ENCODE peak calls at places on chromosomes 6 and 20, in four cellular contexts. S, Y, B and H are unnamed samples.

GRCh38 chr20:38671186-38671585 is 53.1 kb upstream of the SLC32A1 start:
- DNase-seq in S (no peak), B (no peak), Y (no peak), H (no peak)

GRCh38 chr6:38973178-38974057 is 75.2 kb upstream of the GLP1R start:
- DNase-seq in Y (no peak), B (no peak), S (peak), H (no peak)

GRCh38 chr6:127879685-127880084 is 21.2 kb downstream of the THEMIS start:
- DNase-seq in Y (no peak), B (peak), S (peak), H (no peak)

GRCh38 chr20:37680420-37680819 is 13.4 kb upstream of the CTNNBL1 start:
- DNase-seq in B (no peak), S (no peak), Y (no peak), H (no peak)

GRCh38 chr20:59831901-59832240 is 101.6 kb downstream of the SYCP2 start:
- DNase-seq in Y (no peak), B (no peak), S (no peak), H (no peak)

GRCh38 chr6:156953478-156954146 is 176.4 kb downstream of the ARID1B start:
- DNase-seq in B (no peak), Y (no peak), S (peak), H (no peak)

GRCh38 chr6:36724514-36725385 is 27.1 kb downstream of the RAB44 start:
- DNase-seq in Y (peak), S (peak), B (peak), H (no peak)

GRCh38 chr20:48765359-48765758 is 62.4 kb downstream of the PREX1 start:
- DNase-seq in Y (no peak), S (no peak), B (no peak), H (no peak)

GRCh38 chr6:106390088-106390487 is 29.6 kb downstream of the CRYBG1 start:
- DNase-seq in B (no peak), S (no peak), Y (no peak), H (no peak)

GRCh38 chr20:822651-823325 is 10.7 kb upstream of the FAM110A start:
- DNase-seq in B (no peak), Y (no peak), S (no peak), H (no peak)